ENCODE peak calls at places on chromosome 13, in six cellular contexts. M is suprapubic skin; X is CD4-positive, alpha-beta memory T cell; R is breast epithelium; Z is uterus; E is fibroblast of lung. J is an unnamed sample.

GRCh38 chr13:79533781-79534400 is 52.9 kb downstream of the NDFIP2 start:
- DNase-seq in M (no peak), X (no peak), R (no peak), Z (no peak), E (peak), J (no peak)

GRCh38 chr13:110327036-110327790 is 20.1 kb downstream of the COL4A2 start:
- DNase-seq in M (no peak), X (no peak), R (no peak), Z (no peak), E (peak), J (no peak)

GRCh38 chr13:40589285-40590109 is 76.9 kb downstream of the FOXO1 start:
- DNase-seq in M (no peak), X (no peak), R (no peak), Z (no peak), E (peak), J (peak)

GRCh38 chr13:42981853-42982252 is 10.2 kb downstream of the EPSTI1 start:
- DNase-seq in M (no peak), X (no peak), R (no peak), Z (no peak), E (no peak), J (no peak)

GRCh38 chr13:24271611-24272451 is 37.5 kb upstream of the C1QTNF9 start:
- DNase-seq in M (no peak), X (peak), R (peak), Z (peak), E (peak), J (no peak)

GRCh38 chr13:77184455-77184854 is 142.4 kb downstream of the MYCBP2 start:
- DNase-seq in M (no peak), X (no peak), R (no peak), Z (no peak), E (no peak), J (peak)

GRCh38 chr13:98473792-98474153 is 103.1 kb downstream of the STK24 start:
- DNase-seq in M (no peak), X (no peak), R (no peak), Z (no peak), E (no peak), J (no peak)

GRCh38 chr13:44474122-44474910 is 100.7 kb downstream of the SERP2 start:
- DNase-seq in M (no peak), X (no peak), R (no peak), Z (no peak), E (peak), J (no peak)

GRCh38 chr13:94251801-94252200 is 227.7 kb downstream of the DCT start:
- DNase-seq in M (no peak), X (no peak), R (no peak), Z (no peak), E (peak), J (no peak)

GRCh38 chr13:71801781-71802180 is 65.2 kb downstream of the DACH1 start:
- DNase-seq in M (no peak), X (no peak), R (no peak), Z (no peak), E (no peak), J (no peak)

GRCh38 chr13:94480672-94481145 is 1.2 kb upstream of the DCT start:
- DNase-seq in M (no peak), X (no peak), R (no peak), Z (no peak), E (peak), J (no peak)

GRCh38 chr13:95677564-95678386 is 836 bp downstream of the DNAJC3 start:
- DNase-seq in M (peak), X (peak), R (peak), Z (peak), E (peak), J (no peak)

GRCh38 chr13:82654851-82655517 is 1227.3 kb downstream of the SLITRK1 start:
- DNase-seq in M (peak), X (no peak), R (peak), Z (no peak), E (peak), J (no peak)

GRCh38 chr13:44374348-44374712 is 706 bp downstream of the SERP2 start:
- DNase-seq in M (no peak), X (no peak), R (no peak), Z (no peak), E (no peak), J (no peak)

GRCh38 chr13:34416833-34417425 is 525.1 kb upstream of the NBEA start:
- DNase-seq in M (no peak), X (no peak), R (no peak), Z (peak), E (peak), J (no peak)

GRCh38 chr13:46751811-46752635 is 44.9 kb downstream of the ESD start:
- DNase-seq in M (no peak), X (peak), R (no peak), Z (no peak), E (peak), J (no peak)

GRCh38 chr13:33275916-33276315 is 9.6 kb downstream of the STARD13 start:
- DNase-seq in M (no peak), X (no peak), R (no peak), Z (no peak), E (peak), J (no peak)

GRCh38 chr13:43473437-43473836 is 313.3 kb downstream of the ENOX1 start:
- DNase-seq in M (no peak), X (no peak), R (no peak), Z (no peak), E (no peak), J (no peak)

GRCh38 chr13:82739881-82740280 is 1142.4 kb downstream of the SLITRK1 start:
- DNase-seq in M (no peak), X (no peak), R (no peak), Z (no peak), E (no peak), J (no peak)

GRCh38 chr13:27533155-27533643 is 82.8 kb upstream of the MTIF3 start:
- DNase-seq in M (peak), X (peak), R (peak), Z (peak), E (peak), J (peak)

GRCh38 chr13:97222934-97223710 is 989 bp downstream of the MBNL2 start:
- DNase-seq in M (no peak), X (peak), R (no peak), Z (no peak), E (no peak), J (no peak)

GRCh38 chr13:98313938-98314292 is 136.8 kb upstream of the RNF113B start:
- DNase-seq in M (no peak), X (no peak), R (no peak), Z (no peak), E (no peak), J (no peak)

GRCh38 chr13:91187522-91187921 is 160.0 kb upstream of the MIR17HG start:
- DNase-seq in M (no peak), X (no peak), R (no peak), Z (no peak), E (no peak), J (no peak)

GRCh38 chr13:30043631-30043925 is 193.2 kb upstream of the UBL3 start:
- DNase-seq in M (no peak), X (no peak), R (no peak), Z (no peak), E (no peak), J (peak)

GRCh38 chr13:73216381-73216831 is 157.6 kb downstream of the KLF5 start:
- DNase-seq in M (no peak), X (no peak), R (peak), Z (peak), E (peak), J (no peak)

GRCh38 chr13:80180745-80181144 is 160.2 kb downstream of the SPRY2 start:
- DNase-seq in M (no peak), X (no peak), R (no peak), Z (no peak), E (no peak), J (no peak)

GRCh38 chr13:84088996-84089395 is 206.7 kb upstream of the SLITRK1 start:
- DNase-seq in M (no peak), X (no peak), R (no peak), Z (no peak), E (no peak), J (no peak)
- H3K27ac ChIP-seq in M (no peak), X (no peak), R (no peak), Z (no peak), E (no peak), J (no peak)

DNA sequence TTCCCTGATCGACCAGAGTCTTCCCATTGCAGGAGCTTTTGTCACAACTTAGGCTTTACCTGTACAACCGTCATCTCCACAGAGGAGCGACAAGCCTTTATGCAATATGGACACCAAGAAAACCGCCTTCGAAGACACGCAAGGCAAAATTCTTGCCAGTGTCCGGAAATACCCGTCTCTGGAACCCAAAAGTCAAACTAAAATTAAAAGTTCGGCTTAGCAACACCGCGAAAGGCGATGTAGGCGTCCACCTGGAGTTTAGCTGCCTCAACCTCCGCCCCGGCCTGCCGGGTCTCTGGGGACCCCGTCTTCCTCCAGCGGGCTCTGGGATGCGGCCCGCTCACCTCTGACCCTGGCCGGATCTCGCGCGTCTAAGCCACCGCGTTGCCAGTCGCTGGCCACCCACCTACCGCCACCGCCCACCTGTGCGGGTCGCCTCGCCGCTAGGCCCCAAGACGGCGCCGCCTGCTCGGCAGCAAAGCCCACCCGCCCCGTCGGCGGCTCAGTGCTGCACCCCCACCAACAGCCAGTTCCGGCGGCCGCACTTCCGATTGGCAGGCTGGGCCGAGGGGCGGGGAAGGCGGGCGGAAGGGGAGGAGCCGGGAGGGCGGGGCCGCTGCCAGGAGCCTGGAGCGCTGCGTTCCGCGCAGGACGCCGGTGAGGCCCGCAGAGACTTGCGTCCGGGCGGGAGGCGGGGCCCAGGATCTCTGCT is at the start of gene SUPT20H:
- DNase-seq in M (peak), X (peak), R (peak), Z (peak), E (peak), J (peak)
- H3K27ac ChIP-seq in M (peak), X (peak), R (peak), Z (peak), E (peak), J (peak)

GRCh38 chr13:113140677-113141590 is 17.5 kb upstream of the PROZ start:
- DNase-seq in M (no peak), X (no peak), R (peak), Z (no peak), E (no peak), J (no peak)

GRCh38 chr13:113139580-113139979 is 17.0 kb downstream of the F10 start:
- DNase-seq in M (no peak), X (no peak), R (no peak), Z (no peak), E (no peak), J (no peak)

GRCh38 chr13:113135281-113135760 is 12.7 kb downstream of the F10 start:
- DNase-seq in M (peak), X (no peak), R (no peak), Z (no peak), E (no peak), J (no peak)

GRCh38 chr13:113138792-113139551 is 16.4 kb downstream of the F10 start:
- DNase-seq in M (no peak), X (no peak), R (no peak), Z (no peak), E (no peak), J (no peak)

GRCh38 chr13:113137656-113138292 is 15.2 kb downstream of the F10 start:
- DNase-seq in M (peak), X (no peak), R (no peak), Z (no peak), E (no peak), J (no peak)
- H3K27ac ChIP-seq in M (no peak), X (no peak), R (no peak), Z (no peak), E (no peak), J (no peak)

DNA sequence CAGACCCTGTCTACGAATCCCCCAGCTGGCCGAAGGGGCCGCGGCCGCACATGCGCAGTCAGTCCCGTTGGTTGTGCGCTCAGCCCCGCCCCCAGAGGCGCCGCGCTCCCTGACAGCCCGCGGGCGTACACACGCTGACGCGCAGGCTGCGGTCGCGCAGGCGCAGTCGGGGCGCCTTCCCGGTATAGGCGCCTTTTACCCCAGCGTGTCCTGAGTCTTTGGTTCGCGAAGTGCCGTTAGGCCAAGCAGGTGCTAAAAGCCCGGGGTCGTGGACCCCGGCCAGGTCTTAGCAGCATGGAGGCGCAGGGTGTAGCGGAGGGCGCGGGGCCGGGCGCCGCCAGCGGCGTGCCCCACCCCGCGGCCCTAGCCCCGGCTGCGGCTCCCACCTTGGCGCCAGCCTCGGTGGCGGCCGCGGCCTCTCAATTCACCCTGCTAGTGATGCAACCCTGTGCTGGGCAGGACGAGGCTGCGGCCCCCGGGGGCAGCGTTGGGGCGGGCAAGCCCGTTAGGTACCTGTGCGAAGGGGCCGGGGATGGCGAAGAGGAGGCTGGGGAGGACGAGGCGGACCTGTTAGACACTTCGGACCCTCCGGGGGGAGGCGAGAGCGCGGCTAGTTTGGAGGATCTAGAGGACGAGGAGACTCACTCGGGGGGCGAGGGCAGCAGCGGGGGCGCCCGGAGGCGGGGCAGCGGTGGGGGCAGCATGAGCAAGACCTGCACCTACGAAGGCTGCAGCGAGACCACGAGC is at the start of gene RFXAP:
- DNase-seq in M (peak), X (peak), R (peak), Z (peak), E (peak), J (no peak)
- H3K27ac ChIP-seq in M (peak), X (peak), R (peak), Z (peak), E (peak), J (no peak)

GRCh38 chr13:36516225-36516624 is 83.9 kb downstream of the CCNA1 start:
- DNase-seq in M (no peak), X (no peak), R (no peak), Z (no peak), E (no peak), J (no peak)

GRCh38 chr13:36519432-36519831 is 87.1 kb downstream of the CCNA1 start:
- DNase-seq in M (no peak), X (no peak), R (no peak), Z (no peak), E (no peak), J (no peak)

GRCh38 chr13:36520111-36520510 is 87.8 kb downstream of the CCNA1 start:
- DNase-seq in M (no peak), X (no peak), R (no peak), Z (no peak), E (peak), J (no peak)

GRCh38 chr13:36515466-36515865 is 83.2 kb downstream of the CCNA1 start:
- DNase-seq in M (no peak), X (no peak), R (no peak), Z (no peak), E (no peak), J (no peak)

DNA sequence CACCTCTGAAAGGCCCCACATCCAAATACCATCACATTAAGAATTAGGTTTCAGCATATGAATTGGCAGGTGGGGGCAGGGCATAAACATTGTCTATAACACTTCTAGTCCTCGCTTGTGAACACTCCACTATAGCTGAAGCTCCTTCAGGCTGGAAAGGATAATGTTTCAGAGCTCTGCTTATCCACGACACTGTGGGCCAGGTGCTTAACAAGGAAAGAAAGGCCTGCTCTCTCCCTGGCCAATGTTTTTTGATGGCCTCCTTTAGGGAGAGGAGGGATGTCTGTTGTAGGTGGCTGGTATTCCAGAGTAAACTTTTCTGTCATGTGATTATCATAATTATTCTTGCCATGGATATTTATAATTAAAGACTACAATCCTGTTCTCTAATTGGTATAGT is 86.4 kb downstream of the CCNA1 start:
- DNase-seq in M (no peak), X (no peak), R (no peak), Z (no peak), E (no peak), J (no peak)
- H3K27ac ChIP-seq in M (no peak), X (no peak), R (no peak), Z (no peak), E (no peak), J (no peak)

DNA sequence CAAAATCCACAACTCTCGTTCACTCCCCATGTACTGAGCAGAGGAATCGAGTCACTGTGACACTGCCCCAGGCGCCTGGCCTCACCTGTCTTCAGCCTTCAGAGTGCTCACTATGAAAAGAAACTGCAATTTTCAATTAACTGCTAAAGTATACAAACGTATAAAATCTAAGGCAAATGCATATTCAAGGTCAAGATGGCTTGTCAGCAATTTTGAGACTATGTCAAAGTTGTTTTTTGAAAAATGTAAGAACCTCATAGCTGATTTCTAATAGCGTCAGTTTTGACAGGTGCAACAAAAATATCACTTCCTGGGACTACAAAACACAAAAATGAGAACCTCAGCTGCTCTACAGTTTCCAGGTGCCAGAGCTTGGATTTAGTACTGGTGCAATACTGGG is 31.4 kb downstream of the TUBGCP3 start:
- DNase-seq in M (no peak), X (no peak), R (no peak), Z (no peak), E (no peak), J (no peak)
- H3K27ac ChIP-seq in M (no peak), X (no peak), R (no peak), Z (no peak), E (no peak), J (no peak)

GRCh38 chr13:60433505-60433904 is 36.5 kb downstream of the TDRD3 start:
- DNase-seq in M (no peak), X (no peak), R (no peak), Z (no peak), E (no peak), J (no peak)
- H3K27ac ChIP-seq in M (no peak), X (no peak), R (no peak), Z (no peak), E (no peak), J (no peak)

GRCh38 chr13:106522112-106522511 is 13.3 kb downstream of the EFNB2 start:
- DNase-seq in M (no peak), X (no peak), R (no peak), Z (no peak), E (no peak), J (no peak)

GRCh38 chr13:106523566-106523965 is 11.9 kb downstream of the EFNB2 start:
- DNase-seq in M (no peak), X (no peak), R (no peak), Z (no peak), E (no peak), J (no peak)

GRCh38 chr13:106524108-106524507 is 11.4 kb downstream of the EFNB2 start:
- DNase-seq in M (no peak), X (no peak), R (no peak), Z (no peak), E (no peak), J (no peak)

GRCh38 chr13:106521101-106521799 is 14.2 kb downstream of the EFNB2 start:
- DNase-seq in M (no peak), X (no peak), R (no peak), Z (no peak), E (no peak), J (no peak)

DNA sequence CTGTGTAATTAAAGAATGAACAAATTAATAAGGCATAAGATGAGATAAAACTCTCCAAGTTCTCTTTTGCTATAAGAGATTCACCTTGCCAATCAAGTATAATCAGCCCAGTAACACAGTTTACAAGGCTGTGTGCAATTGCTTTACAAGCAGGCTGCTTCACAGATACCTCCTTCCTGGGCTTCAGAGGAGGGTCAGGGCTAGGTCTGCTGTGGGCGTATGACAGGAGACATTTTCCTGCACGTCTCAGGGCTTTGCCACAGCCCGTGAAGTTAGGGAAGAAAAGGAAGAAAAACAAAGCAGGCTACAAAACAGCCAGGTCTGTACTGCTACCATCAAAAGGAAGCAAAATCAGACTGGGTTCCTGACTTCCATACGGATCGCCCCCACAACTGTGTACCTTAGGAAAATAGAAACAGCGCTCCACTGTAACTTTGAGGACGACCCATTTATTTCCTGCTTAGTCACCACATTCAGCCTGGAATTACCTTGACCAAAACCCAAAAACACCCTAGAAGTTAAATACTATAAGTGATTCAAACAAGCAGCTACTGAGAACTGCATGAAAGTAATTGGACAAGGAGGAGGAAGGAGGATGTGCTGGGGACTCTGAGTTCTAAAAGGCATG is 12.4 kb downstream of the EFNB2 start:
- DNase-seq in M (no peak), X (no peak), R (no peak), Z (no peak), E (peak), J (no peak)
- H3K27ac ChIP-seq in M (peak), X (no peak), R (no peak), Z (no peak), E (no peak), J (peak)